ENCODE peak calls at places on chromosomes 2 and 18, in four cellular contexts. T, F, D and N are unnamed samples.

GRCh38 chr2:26630669-26631360 is 10.4 kb downstream of the CIB4 start:
- DNase-seq in T (no peak), F (peak), D (no peak), N (no peak)

GRCh38 chr2:159088906-159089305 is 120.5 kb downstream of the TANC1 start:
- DNase-seq in T (no peak), F (no peak), D (no peak), N (no peak)

GRCh38 chr2:148720501-148720998 is 76.0 kb downstream of the EPC2 start:
- DNase-seq in T (peak), F (no peak), D (no peak), N (no peak)

GRCh38 chr2:239378918-239379640 is 21.7 kb downstream of the HDAC4 start:
- DNase-seq in T (no peak), F (no peak), D (no peak), N (no peak)

GRCh38 chr2:7060156-7060555 is 142.9 kb downstream of the RNF144A start:
- DNase-seq in T (no peak), F (no peak), D (no peak), N (no peak)

GRCh38 chr2:53129851-53130250 is 637.8 kb upstream of the CHAC2 start:
- DNase-seq in T (peak), F (no peak), D (no peak), N (peak)

GRCh38 chr2:38394903-38395341 is 17.8 kb upstream of the ATL2 start:
- DNase-seq in T (peak), F (no peak), D (no peak), N (no peak)

GRCh38 chr2:81266106-81266505 is 961.6 kb upstream of the LRRTM1 start:
- DNase-seq in T (peak), F (no peak), D (peak), N (no peak)

GRCh38 chr2:80328033-80328635 is 23.6 kb upstream of the LRRTM1 start:
- DNase-seq in T (no peak), F (no peak), D (no peak), N (no peak)

GRCh38 chr2:70247364-70248144 is 874 bp downstream of the TIA1 start:
- DNase-seq in T (peak), F (no peak), D (no peak), N (no peak)

GRCh38 chr2:100906131-100906530 is 86.2 kb downstream of the NPAS2 start:
- DNase-seq in T (no peak), F (no peak), D (no peak), N (no peak)

DNA sequence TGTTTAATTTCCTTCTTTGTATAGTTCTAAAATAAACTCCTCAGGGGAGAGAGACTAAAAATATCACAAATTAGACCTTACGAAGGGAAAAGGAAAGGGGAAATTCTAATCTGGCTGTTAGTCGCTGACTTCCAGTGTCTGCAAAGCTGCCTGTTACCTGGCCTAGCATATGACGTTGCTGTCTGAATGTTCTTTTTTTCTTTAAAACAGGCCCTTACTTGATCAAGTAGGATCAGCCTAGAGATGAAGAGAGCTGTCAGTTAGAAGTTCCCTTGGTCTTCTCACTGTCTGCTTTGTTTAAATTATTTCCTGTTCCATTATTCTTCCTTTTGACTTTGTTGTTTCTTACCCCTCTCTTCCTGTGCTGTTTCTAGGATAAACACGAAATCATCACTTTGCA is 11.2 kb downstream of the NCK2 start:
- DNase-seq in T (no peak), F (no peak), D (no peak), N (no peak)
- H3K27ac ChIP-seq in T (no peak), F (no peak), D (no peak), N (no peak)

DNA sequence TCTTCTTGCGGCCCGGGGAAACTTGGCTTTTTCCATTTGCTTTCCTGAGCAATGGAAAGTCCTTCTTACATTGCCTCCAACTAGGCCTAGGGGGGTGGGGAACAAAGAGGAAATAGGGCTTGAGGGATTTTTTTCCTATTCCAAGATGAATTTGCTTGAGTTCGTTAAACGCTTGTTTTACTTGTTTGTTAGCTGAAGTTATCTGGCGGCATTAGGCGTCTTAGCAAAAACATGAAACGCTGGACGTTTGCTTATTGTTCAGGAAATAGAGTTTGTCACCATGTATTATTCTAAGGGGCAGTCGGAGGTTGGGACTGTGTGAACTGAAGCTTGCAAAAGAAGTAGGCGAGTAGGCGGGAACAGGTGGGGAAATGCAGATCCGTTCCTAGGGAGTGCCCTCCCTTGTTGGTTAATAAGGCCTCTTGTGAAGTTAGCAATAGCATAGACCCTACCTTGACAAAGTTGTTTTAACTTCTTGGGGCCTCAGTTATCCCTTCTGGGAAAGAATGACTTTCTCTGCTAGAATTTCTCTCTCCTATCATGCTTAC is 1.9 kb downstream of the CABLES1 start:
- DNase-seq in T (peak), F (no peak), D (no peak), N (no peak)
- H3K27ac ChIP-seq in T (no peak), F (no peak), D (no peak), N (no peak)

DNA sequence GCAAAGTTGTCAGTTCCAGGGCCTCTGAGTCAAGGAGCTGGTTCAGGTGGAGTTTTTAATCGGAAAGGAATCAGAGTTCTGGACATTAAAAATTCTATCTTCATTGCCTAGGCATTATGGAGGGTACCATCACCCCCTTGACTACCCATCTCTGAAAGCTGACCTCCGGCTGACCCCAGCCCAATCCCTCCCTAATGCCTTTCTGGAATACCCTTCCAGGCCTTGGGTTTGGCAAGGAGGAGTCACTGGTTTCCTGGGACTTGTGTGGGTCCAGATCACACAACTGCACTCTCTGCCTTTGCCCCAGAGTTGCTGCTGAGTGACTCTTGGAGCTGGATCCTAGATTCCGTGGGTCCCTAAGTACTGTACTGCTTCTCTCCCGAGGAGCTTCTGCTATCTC is 1.0 kb upstream of the OSR1 start:
- DNase-seq in T (no peak), F (no peak), D (no peak), N (no peak)
- H3K27ac ChIP-seq in T (no peak), F (no peak), D (no peak), N (no peak)

DNA sequence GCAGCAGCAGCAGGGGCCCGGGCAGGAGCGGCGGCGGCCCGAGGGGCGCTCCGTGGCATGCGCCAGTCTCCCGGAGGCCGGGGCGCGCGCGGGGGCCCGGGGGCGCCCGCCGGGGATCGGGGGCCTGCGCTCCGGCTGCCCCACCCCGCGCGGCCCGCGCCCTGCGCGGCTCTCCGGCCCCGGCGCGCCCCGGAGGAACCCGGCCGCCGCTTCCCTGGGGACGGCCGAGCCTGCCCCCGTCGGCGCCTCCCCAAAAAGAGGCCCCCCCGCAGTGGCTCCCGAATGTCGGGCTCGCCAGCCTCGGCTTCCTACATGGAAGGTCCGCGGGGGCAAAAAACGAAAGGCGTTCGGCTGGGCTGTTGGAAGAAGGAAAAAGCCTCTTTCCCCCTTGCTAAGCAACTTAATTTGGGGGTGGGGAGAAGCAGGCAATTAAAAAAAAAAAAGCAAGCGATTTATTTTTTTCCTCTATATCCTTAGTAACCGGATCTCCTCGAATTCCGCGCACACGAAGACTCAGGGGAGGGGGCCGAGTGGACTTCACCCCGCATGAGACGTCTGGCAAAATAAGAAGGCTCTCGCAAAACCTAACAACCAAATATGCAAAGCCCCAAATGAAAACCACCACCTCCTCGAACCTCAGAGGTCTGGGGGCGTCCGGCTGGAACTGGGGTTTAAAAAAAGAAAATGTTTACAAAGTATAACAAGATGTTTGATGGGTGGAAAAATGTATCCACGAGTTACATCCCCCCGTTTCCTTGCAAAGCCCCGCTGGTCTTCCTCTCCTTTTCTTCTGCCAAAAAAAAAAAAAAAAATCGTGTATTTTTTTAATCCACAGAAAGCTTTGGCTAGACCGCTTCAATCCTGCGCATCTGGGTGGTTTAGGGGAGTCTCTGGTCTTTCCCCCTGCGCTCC is at the start of gene SMAD7:
- DNase-seq in T (no peak), F (no peak), D (no peak), N (no peak)
- H3K27ac ChIP-seq in T (peak), F (peak), D (peak), N (peak)

DNA sequence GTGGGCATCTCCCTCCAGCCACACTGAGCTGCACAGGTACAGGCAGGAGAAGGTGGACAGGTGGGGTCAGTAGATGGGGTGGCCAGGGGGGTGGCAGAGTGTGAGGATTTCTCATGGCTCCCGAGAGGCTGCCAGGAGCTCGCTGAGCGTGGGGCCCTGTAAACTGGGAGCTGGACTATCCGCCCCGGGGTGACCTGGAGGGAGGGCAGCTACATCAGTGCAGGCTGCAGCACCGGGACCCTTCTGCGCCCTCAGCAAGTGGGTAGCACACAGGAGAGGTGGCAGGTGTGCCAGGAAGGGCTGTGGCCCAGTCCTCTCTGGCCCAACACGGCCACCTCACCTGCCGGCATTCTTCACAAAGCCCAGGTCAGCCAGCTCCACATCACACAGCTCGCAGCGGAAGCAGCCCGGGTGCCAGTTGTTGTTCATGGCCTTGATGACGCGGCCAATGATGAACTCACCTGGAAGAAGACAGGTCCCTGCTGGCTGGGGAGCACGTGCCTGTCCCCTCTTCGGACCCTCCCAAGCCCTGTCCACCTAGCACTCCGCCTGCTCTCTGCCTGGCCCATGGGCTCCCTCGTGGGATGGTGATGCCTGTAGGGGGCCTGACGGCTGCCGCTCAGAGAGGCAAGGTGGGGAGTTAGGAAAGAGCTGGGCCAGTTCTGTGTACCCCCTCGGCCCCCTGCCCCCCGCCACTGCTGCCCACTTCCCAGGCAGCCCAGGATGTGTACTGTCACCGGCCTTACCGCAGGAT is 8.3 kb downstream of the GPR17 start:
- DNase-seq in T (no peak), F (no peak), D (no peak), N (no peak)
- H3K27ac ChIP-seq in T (no peak), F (no peak), D (no peak), N (no peak)

GRCh38 chr2:54670485-54671009 is 52.9 kb upstream of the EML6 start:
- DNase-seq in T (no peak), F (no peak), D (no peak), N (no peak)
- H3K27ac ChIP-seq in T (peak), F (peak), D (no peak), N (no peak)

GRCh38 chr2:221572821-221573429 is 821 bp upstream of the EPHA4 start:
- DNase-seq in T (peak), F (peak), D (peak), N (no peak)
- H3K27ac ChIP-seq in T (peak), F (peak), D (peak), N (peak)

DNA sequence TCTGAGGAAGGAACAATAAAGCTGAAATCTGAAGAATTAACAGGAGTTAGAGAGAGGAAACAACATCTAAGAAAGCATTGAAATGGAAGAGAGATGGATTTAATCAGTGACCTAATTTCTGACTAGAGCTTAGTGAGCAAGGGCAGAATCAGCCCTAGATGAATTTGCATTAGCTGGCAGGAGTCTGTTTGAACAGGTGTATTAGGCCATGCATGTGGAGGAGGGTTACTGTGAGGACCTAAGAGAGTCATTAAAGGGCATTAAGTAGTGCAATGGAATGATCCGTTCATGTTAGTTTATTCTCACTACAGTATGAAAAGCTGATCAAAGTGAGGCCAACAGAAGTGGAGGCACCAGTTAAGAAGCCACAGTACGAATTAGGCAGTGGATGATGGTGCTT is 285.3 kb downstream of the GRB14 start:
- DNase-seq in T (no peak), F (no peak), D (no peak), N (no peak)
- H3K27ac ChIP-seq in T (no peak), F (no peak), D (no peak), N (no peak)